ENCODE peak calls at places on chromosomes 3 and 15, in five cellular contexts. One of them, this sample, is unnamed.

GRCh38 chr3:30770387-30770786 is 124.1 kb downstream of the GADL1 start:
- DNase-seq in GM12891: no peak
- DNase-seq in body of pancreas: peak
- DNase-seq in endothelial cell: no peak
- DNase-seq in GM12865: no peak
- DNase-seq in this sample: no peak

GRCh38 chr15:65862682-65863081 is 6.6 kb upstream of the RAB11A start:
- DNase-seq in GM12891: no peak
- DNase-seq in body of pancreas: peak
- DNase-seq in endothelial cell: peak
- DNase-seq in GM12865: peak
- DNase-seq in this sample: peak

GRCh38 chr3:106305882-106306445 is 437.2 kb upstream of the CBLB start:
- DNase-seq in GM12891: no peak
- DNase-seq in body of pancreas: no peak
- DNase-seq in endothelial cell: no peak
- DNase-seq in GM12865: no peak
- DNase-seq in this sample: no peak

GRCh38 chr15:94403246-94403824 is 172.0 kb downstream of the MCTP2 start:
- DNase-seq in GM12891: no peak
- DNase-seq in body of pancreas: no peak
- DNase-seq in endothelial cell: peak
- DNase-seq in GM12865: no peak
- DNase-seq in this sample: no peak

GRCh38 chr3:69767571-69767970 is 28.3 kb downstream of the MITF start:
- DNase-seq in GM12891: no peak
- DNase-seq in body of pancreas: no peak
- DNase-seq in endothelial cell: no peak
- DNase-seq in GM12865: no peak
- DNase-seq in this sample: no peak

GRCh38 chr15:65115542-65115941 is 542 bp upstream of the UBAP1L start:
- DNase-seq in GM12891: no peak
- DNase-seq in body of pancreas: no peak
- DNase-seq in endothelial cell: no peak
- DNase-seq in GM12865: no peak
- DNase-seq in this sample: no peak

GRCh38 chr3:186320862-186321568 is 41.0 kb downstream of the DGKG start:
- DNase-seq in GM12891: no peak
- DNase-seq in body of pancreas: no peak
- DNase-seq in endothelial cell: no peak
- DNase-seq in GM12865: no peak
- DNase-seq in this sample: no peak

GRCh38 chr3:164418426-164418825 is 659.9 kb downstream of the SI start:
- DNase-seq in GM12891: no peak
- DNase-seq in body of pancreas: no peak
- DNase-seq in endothelial cell: no peak
- DNase-seq in GM12865: no peak
- DNase-seq in this sample: no peak

GRCh38 chr3:98556164-98557130 is 24.7 kb downstream of the GPR15 start:
- DNase-seq in GM12891: no peak
- DNase-seq in body of pancreas: no peak
- DNase-seq in endothelial cell: no peak
- DNase-seq in GM12865: peak
- DNase-seq in this sample: no peak

GRCh38 chr15:31302029-31302657 is 24.5 kb upstream of the KLF13 start:
- DNase-seq in GM12891: no peak
- DNase-seq in body of pancreas: no peak
- DNase-seq in endothelial cell: no peak
- DNase-seq in GM12865: no peak
- DNase-seq in this sample: no peak

GRCh38 chr3:78255403-78255802 is 1215.5 kb downstream of the ROBO2 start:
- DNase-seq in GM12891: no peak
- DNase-seq in body of pancreas: no peak
- DNase-seq in endothelial cell: no peak
- DNase-seq in GM12865: no peak
- DNase-seq in this sample: no peak

GRCh38 chr3:45608885-45609284 is 14.3 kb downstream of the LIMD1 start:
- DNase-seq in GM12891: no peak
- DNase-seq in body of pancreas: peak
- DNase-seq in endothelial cell: no peak
- DNase-seq in GM12865: no peak
- DNase-seq in this sample: no peak

GRCh38 chr3:111904376-111905241 is 45.5 kb downstream of the PHLDB2 start:
- DNase-seq in GM12891: no peak
- DNase-seq in body of pancreas: no peak
- DNase-seq in endothelial cell: no peak
- DNase-seq in GM12865: no peak
- DNase-seq in this sample: no peak

GRCh38 chr3:171981271-171981605 is 58.1 kb upstream of the FNDC3B start:
- DNase-seq in GM12891: no peak
- DNase-seq in body of pancreas: no peak
- DNase-seq in endothelial cell: no peak
- DNase-seq in GM12865: no peak
- DNase-seq in this sample: no peak

GRCh38 chr15:52247032-52247431 is 48.6 kb downstream of the MYO5C start:
- DNase-seq in GM12891: no peak
- DNase-seq in body of pancreas: peak
- DNase-seq in endothelial cell: no peak
- DNase-seq in GM12865: no peak
- DNase-seq in this sample: no peak

GRCh38 chr3:86929046-86929445 is 61.9 kb downstream of the VGLL3 start:
- DNase-seq in GM12891: no peak
- DNase-seq in body of pancreas: no peak
- DNase-seq in endothelial cell: no peak
- DNase-seq in GM12865: no peak
- DNase-seq in this sample: no peak